ENCODE peak calls at places on chromosomes 11 and 22, in ten cellular contexts. F, T, W, O, R, I, G, N, Y and Q are unnamed samples.

GRCh38 chr11:101765932-101766331 is 148.9 kb upstream of the CEP126 start:
- DNase-seq in F (no peak), T (no peak), W (no peak), O (no peak), R (no peak), I (no peak), G (no peak), N (no peak), Y (no peak), Q (no peak)

GRCh38 chr22:49332691-49333090 is 495.0 kb downstream of the BRD1 start:
- DNase-seq in F (no peak), T (no peak), W (no peak), O (no peak), R (no peak), I (no peak), G (peak), N (no peak), Y (peak), Q (no peak)

GRCh38 chr11:47593492-47593933 is 698 bp downstream of the C1QTNF4 start:
- DNase-seq in F (no peak), T (no peak), W (no peak), O (no peak), R (no peak), I (peak), G (no peak), N (no peak), Y (no peak), Q (no peak)

GRCh38 chr11:57353024-57353423 is 14.9 kb downstream of the P2RX3 start:
- DNase-seq in F (no peak), T (no peak), W (no peak), O (no peak), R (no peak), I (no peak), G (no peak), N (no peak), Y (no peak), Q (no peak)

GRCh38 chr11:8090756-8091155 is 9.7 kb downstream of the TUB start:
- DNase-seq in F (peak), T (no peak), W (no peak), O (no peak), R (no peak), I (no peak), G (no peak), N (no peak), Y (no peak), Q (no peak)

GRCh38 chr22:47738472-47739013 is 976.1 kb downstream of the TBC1D22A start:
- DNase-seq in F (no peak), T (no peak), W (no peak), O (no peak), R (no peak), I (peak), G (no peak), N (no peak), Y (no peak), Q (no peak)

GRCh38 chr11:94142308-94143277 is 14.0 kb downstream of the PANX1 start:
- DNase-seq in F (no peak), T (no peak), W (no peak), O (no peak), R (no peak), I (no peak), G (no peak), N (no peak), Y (no peak), Q (peak)

GRCh38 chr22:46726066-46726985 is 11.7 kb downstream of the CERK start:
- DNase-seq in F (no peak), T (no peak), W (no peak), O (no peak), R (no peak), I (peak), G (peak), N (no peak), Y (no peak), Q (no peak)

GRCh38 chr22:31585161-31585859 is 76.7 kb downstream of the PISD start:
- DNase-seq in F (no peak), T (peak), W (no peak), O (no peak), R (no peak), I (no peak), G (no peak), N (no peak), Y (no peak), Q (no peak)

GRCh38 chr11:114161486-114162250 is 102.2 kb downstream of the ZBTB16 start:
- DNase-seq in F (no peak), T (no peak), W (no peak), O (no peak), R (no peak), I (no peak), G (no peak), N (no peak), Y (no peak), Q (no peak)

GRCh38 chr11:116513894-116514293 is 258.9 kb downstream of the BUD13 start:
- DNase-seq in F (peak), T (peak), W (no peak), O (no peak), R (peak), I (no peak), G (no peak), N (no peak), Y (no peak), Q (no peak)

GRCh38 chr11:16780698-16781550 is 42.5 kb downstream of the C11orf58 start:
- DNase-seq in F (no peak), T (no peak), W (no peak), O (no peak), R (no peak), I (no peak), G (no peak), N (no peak), Y (no peak), Q (no peak)

GRCh38 chr22:48760481-48761238 is 1067.0 kb downstream of the BRD1 start:
- DNase-seq in F (no peak), T (no peak), W (no peak), O (no peak), R (no peak), I (no peak), G (peak), N (no peak), Y (no peak), Q (no peak)

GRCh38 chr11:63920126-63920869 is 3.3 kb upstream of the RCOR2 start:
- DNase-seq in F (no peak), T (no peak), W (no peak), O (no peak), R (no peak), I (peak), G (no peak), N (no peak), Y (no peak), Q (no peak)

GRCh38 chr22:36930041-36930935 is 16.9 kb downstream of the CSF2RB start:
- DNase-seq in F (no peak), T (no peak), W (no peak), O (no peak), R (no peak), I (no peak), G (peak), N (no peak), Y (no peak), Q (no peak)

GRCh38 chr11:104402812-104403521 is 239.0 kb upstream of the PDGFD start:
- DNase-seq in F (no peak), T (no peak), W (no peak), O (no peak), R (no peak), I (no peak), G (no peak), N (no peak), Y (no peak), Q (no peak)

GRCh38 chr22:27537481-27537891 is 264.1 kb downstream of the MN1 start:
- DNase-seq in F (no peak), T (no peak), W (no peak), O (no peak), R (no peak), I (no peak), G (no peak), N (no peak), Y (no peak), Q (no peak)

GRCh38 chr11:121328967-121329653 is 36.5 kb downstream of the SC5D start:
- DNase-seq in F (no peak), T (no peak), W (no peak), O (no peak), R (no peak), I (no peak), G (no peak), N (peak), Y (peak), Q (no peak)

GRCh38 chr22:39101226-39101625 is 4.2 kb downstream of the APOBEC3H start:
- DNase-seq in F (no peak), T (no peak), W (no peak), O (no peak), R (no peak), I (no peak), G (no peak), N (no peak), Y (peak), Q (no peak)

GRCh38 chr22:41398921-41399320 is 17.2 kb downstream of the TEF start:
- DNase-seq in F (no peak), T (no peak), W (no peak), O (no peak), R (no peak), I (no peak), G (no peak), N (no peak), Y (no peak), Q (no peak)

GRCh38 chr22:16793831-16794230 is 31.4 kb downstream of the XKR3 start:
- DNase-seq in F (no peak), T (no peak), W (no peak), O (no peak), R (no peak), I (no peak), G (no peak), N (no peak), Y (no peak), Q (no peak)

GRCh38 chr11:14073821-14074529 is 111.5 kb downstream of the SPON1 start:
- DNase-seq in F (no peak), T (no peak), W (no peak), O (no peak), R (no peak), I (no peak), G (no peak), N (no peak), Y (no peak), Q (no peak)

GRCh38 chr11:110076388-110076965 is 16.7 kb upstream of the ZC3H12C start:
- DNase-seq in F (peak), T (no peak), W (peak), O (no peak), R (peak), I (no peak), G (no peak), N (no peak), Y (no peak), Q (no peak)

GRCh38 chr22:39266398-39267030 is 21.7 kb upstream of the PDGFB start:
- DNase-seq in F (no peak), T (peak), W (no peak), O (no peak), R (peak), I (no peak), G (no peak), N (no peak), Y (peak), Q (no peak)

GRCh38 chr11:128853556-128853955 is 13.5 kb downstream of the KCNJ1 start:
- DNase-seq in F (no peak), T (no peak), W (no peak), O (no peak), R (no peak), I (no peak), G (no peak), N (no peak), Y (no peak), Q (no peak)

GRCh38 chr11:115613986-115614625 is 109.9 kb upstream of the CADM1 start:
- DNase-seq in F (peak), T (peak), W (peak), O (no peak), R (peak), I (no peak), G (peak), N (no peak), Y (no peak), Q (no peak)

GRCh38 chr11:47389577-47390072 is 11.3 kb upstream of the SPI1 start:
- DNase-seq in F (no peak), T (no peak), W (no peak), O (no peak), R (no peak), I (no peak), G (no peak), N (no peak), Y (no peak), Q (no peak)

GRCh38 chr11:134293119-134294113 is 17.2 kb downstream of the GLB1L3 start:
- DNase-seq in F (no peak), T (no peak), W (no peak), O (no peak), R (no peak), I (no peak), G (no peak), N (no peak), Y (no peak), Q (no peak)

GRCh38 chr11:81005595-81005994 is 1564.8 kb upstream of the TENM4 start:
- DNase-seq in F (peak), T (peak), W (peak), O (no peak), R (peak), I (no peak), G (no peak), N (no peak), Y (peak), Q (peak)

GRCh38 chr11:10309163-10310093 is 4.6 kb downstream of the ADM start:
- DNase-seq in F (no peak), T (peak), W (peak), O (no peak), R (peak), I (peak), G (no peak), N (no peak), Y (no peak), Q (peak)

GRCh38 chr11:8360086-8360828 is 96.6 kb upstream of the LMO1 start:
- DNase-seq in F (no peak), T (no peak), W (no peak), O (no peak), R (no peak), I (no peak), G (no peak), N (no peak), Y (no peak), Q (peak)

GRCh38 chr11:75400110-75400865 is 970 bp downstream of the RPS3 start:
- DNase-seq in F (no peak), T (peak), W (no peak), O (no peak), R (peak), I (no peak), G (no peak), N (no peak), Y (no peak), Q (peak)

GRCh38 chr11:130775306-130776043 is 140.8 kb downstream of the SNX19 start:
- DNase-seq in F (no peak), T (peak), W (no peak), O (no peak), R (peak), I (no peak), G (no peak), N (no peak), Y (no peak), Q (no peak)

GRCh38 chr11:134126197-134126822 is 57.4 kb downstream of the JAM3 start:
- DNase-seq in F (peak), T (peak), W (peak), O (no peak), R (peak), I (no peak), G (peak), N (no peak), Y (peak), Q (peak)

GRCh38 chr22:48004936-48005335 is 1242.5 kb downstream of the TBC1D22A start:
- DNase-seq in F (no peak), T (no peak), W (no peak), O (no peak), R (no peak), I (peak), G (no peak), N (no peak), Y (no peak), Q (no peak)

GRCh38 chr11:123409456-123409801 is 20.6 kb upstream of the GRAMD1B start:
- DNase-seq in F (no peak), T (no peak), W (no peak), O (no peak), R (no peak), I (no peak), G (no peak), N (no peak), Y (no peak), Q (no peak)

GRCh38 chr11:93905384-93905783 is 55.0 kb upstream of the VSTM5 start:
- DNase-seq in F (no peak), T (peak), W (no peak), O (no peak), R (peak), I (no peak), G (no peak), N (no peak), Y (no peak), Q (peak)